ENCODE peak calls at places on chromosome 3, in eight cellular contexts. J is GM10248; N is posterior vena cava; D is stimulated activated CD8-positive, alpha-beta memory T cell treated with anti-CD3 and anti-CD28 coated beads, Interleukin-2, amount 100 ng/mL, for 1 hour; R is astrocyte of the hippocampus; E is SJSA1; V is neural crest cell; B is nucleus accumbens. M is an unnamed sample.
A peak's percentile ranks its signal among the peaks of the same experiment; 100 is the strongest.

GRCh38 chr3:32238816-32239637 is 547 bp downstream of the CMTM8 start:
- DNase-seq in D (no peak), R (peak; percentile 72), J (peak; percentile 40), V (peak; percentile 34), E (peak; percentile 1), N (peak; percentile 87), B (peak; percentile 2), M (peak; percentile 50)

GRCh38 chr3:56939759-56940323 is 120.6 kb upstream of the SPATA12 start:
- DNase-seq in N (no peak), R (no peak), J (no peak), D (no peak), E (no peak), V (no peak), B (no peak), M (no peak)

GRCh38 chr3:33064929-33065328 is 32.0 kb downstream of the GLB1 start:
- DNase-seq in N (no peak), E (no peak), V (no peak), R (no peak), J (no peak), D (no peak), B (no peak), M (no peak)

GRCh38 chr3:39671600-39671999 is 137.8 kb upstream of the MYRIP start:
- DNase-seq in E (no peak), D (no peak), V (no peak), N (no peak), J (no peak), B (no peak), R (no peak), M (no peak)

GRCh38 chr3:126436826-126437717 is 38.6 kb downstream of the ZXDC start:
- DNase-seq in N (peak; percentile 25), R (no peak), D (no peak), B (no peak), V (no peak), E (no peak), J (no peak), M (no peak)

GRCh38 chr3:128950223-128950938 is 43.5 kb downstream of the CFAP92 start:
- DNase-seq in J (no peak), D (no peak), R (peak; percentile 45), V (no peak), E (no peak), B (no peak), N (no peak), M (no peak)

GRCh38 chr3:38739396-38739689 is 76.7 kb downstream of the SCN10A start:
- DNase-seq in J (no peak), R (no peak), N (no peak), E (no peak), D (no peak), V (no peak), B (no peak), M (no peak)

GRCh38 chr3:57959407-57960173 is 48.6 kb upstream of the FLNB start:
- DNase-seq in R (peak; percentile 51), V (no peak), J (peak; percentile 35), D (no peak), B (no peak), E (peak; percentile 62), N (peak; percentile 88), M (no peak)

GRCh38 chr3:187746479-187747335 is 1.4 kb upstream of the BCL6 start:
- DNase-seq in D (no peak), V (no peak), E (no peak), B (peak; percentile 22), N (no peak), R (peak; percentile 60), J (no peak), M (no peak)

GRCh38 chr3:157388051-157388450 is 48.6 kb upstream of the PTX3 start:
- DNase-seq in D (no peak), R (no peak), J (no peak), E (no peak), N (no peak), V (no peak), B (no peak), M (no peak)

GRCh38 chr3:159775372-159775961 is 213.2 kb upstream of the IL12A start:
- DNase-seq in J (no peak), E (peak; percentile 76), R (peak; percentile 89), V (no peak), D (no peak), N (no peak), B (peak; percentile 75), M (no peak)

GRCh38 chr3:150106752-150107428 is 136.2 kb upstream of the PFN2 start:
- DNase-seq in B (no peak), D (no peak), J (no peak), R (peak; percentile 86), N (no peak), E (peak; percentile 95), V (no peak), M (no peak)

M was measured in GM13977.